ENCODE peak calls at places on chromosomes 4 and X, in six cellular contexts. T, R, K, S, A and F are unnamed samples. For H3K27me3, the result is how much of the 10 kb centered on the place peaks cover.

GRCh38 chr4:86011117-86011516 is 348.7 kb downstream of the MAPK10 start:
- DNase-seq in T (no peak), R (no peak), K (no peak), S (no peak), A (peak), F (peak)

GRCh38 chr4:20773144-20773997 is 73.1 kb downstream of the PACRGL start:
- DNase-seq in T (peak), R (peak), K (peak), S (no peak), A (peak), F (peak)

GRCh38 chr4:61468091-61468720 is 268.1 kb downstream of the ADGRL3 start:
- DNase-seq in T (no peak), R (no peak), K (no peak), S (no peak), A (no peak), F (no peak)

GRCh38 chrX:141839856-141840255 is 1.7 kb downstream of the MAGEC3 start:
- DNase-seq in T (no peak), R (no peak), K (no peak), S (no peak), A (no peak), F (no peak)

GRCh38 chrX:56574861-56575260 is 11.4 kb downstream of the UBQLN2 start:
- DNase-seq in T (no peak), R (no peak), K (no peak), S (no peak), A (no peak), F (no peak)

GRCh38 chrX:28586291-28586690 is 955 bp upstream of the IL1RAPL1 start:
- DNase-seq in T (peak), R (no peak), K (peak), S (no peak), A (no peak), F (no peak)

GRCh38 chrX:52363247-52363883 is 5.5 kb upstream of the XAGE2 start:
- DNase-seq in T (peak), R (no peak), K (no peak), S (no peak), A (no peak), F (no peak)

GRCh38 chrX:12390301-12390700 is 252.0 kb downstream of the FRMPD4 start:
- DNase-seq in T (no peak), R (no peak), K (no peak), S (no peak), A (no peak), F (no peak)

GRCh38 chrX:21940356-21940829 is at the start of gene SMS:
- DNase-seq in T (peak), R (peak), K (peak), S (peak), A (peak), F (peak)

GRCh38 chr4:185039508-185040273 is 21.4 kb downstream of the HELT start:
- DNase-seq in T (peak), R (no peak), K (peak), S (peak), A (peak), F (peak)

GRCh38 chrX:120302434-120302833 is 8.8 kb downstream of the TMEM255A start:
- DNase-seq in T (peak), R (peak), K (no peak), S (peak), A (no peak), F (no peak)

GRCh38 chrX:68848189-68848940 is 19.5 kb downstream of the EFNB1 start:
- DNase-seq in T (no peak), R (no peak), K (no peak), S (no peak), A (no peak), F (no peak)

GRCh38 chr4:19134685-19135084 is 1113.1 kb upstream of the LCORL start:
- DNase-seq in T (no peak), R (no peak), K (no peak), S (no peak), A (no peak), F (no peak)

GRCh38 chr4:130233377-130234047 is 1137.6 kb downstream of the C4orf33 start:
- DNase-seq in T (no peak), R (no peak), K (no peak), S (no peak), A (no peak), F (no peak)

GRCh38 chr4:185210102-185210981 is 944 bp downstream of the SNX25 start:
- DNase-seq in T (peak), R (no peak), K (peak), S (peak), A (peak), F (peak)

GRCh38 chrX:134571831-134572230 is 86.4 kb downstream of the PLAC1 start:
- DNase-seq in T (no peak), R (no peak), K (no peak), S (no peak), A (no peak), F (no peak)

GRCh38 chr4:15907430-15907829 is 31.1 kb downstream of the FGFBP1 start:
- DNase-seq in T (no peak), R (no peak), K (no peak), S (no peak), A (no peak), F (no peak)

GRCh38 chr4:94763005-94763404 is 5.2 kb downstream of the BMPR1B start:
- DNase-seq in T (no peak), R (no peak), K (no peak), S (no peak), A (no peak), F (no peak)

GRCh38 chrX:55759478-55759877 is 41.9 kb downstream of the RRAGB start:
- DNase-seq in T (no peak), R (no peak), K (no peak), S (no peak), A (no peak), F (no peak)

GRCh38 chrX:119753001-119753400 is 5.4 kb upstream of the SOWAHD start:
- DNase-seq in T (no peak), R (no peak), K (no peak), S (no peak), A (no peak), F (no peak)

GRCh38 chrX:56310581-56310980 is 78.4 kb downstream of the KLF8 start:
- DNase-seq in T (no peak), R (no peak), K (no peak), S (no peak), A (no peak), F (no peak)

GRCh38 chr4:152458801-152459302 is 77.0 kb downstream of the FBXW7 start:
- DNase-seq in T (no peak), R (no peak), K (no peak), S (no peak), A (no peak), F (no peak)

GRCh38 chr4:81519428-81519775 is 47.7 kb upstream of the RASGEF1B start:
- DNase-seq in T (no peak), R (no peak), K (no peak), S (no peak), A (no peak), F (no peak)

GRCh38 chr4:119300388-119301131 is 21.4 kb downstream of the FABP2 start:
- DNase-seq in T (peak), R (peak), K (peak), S (peak), A (peak), F (peak)

GRCh38 chr4:24089831-24090531 is 200.1 kb upstream of the PPARGC1A start:
- DNase-seq in T (no peak), R (no peak), K (no peak), S (no peak), A (no peak), F (peak)

DNA sequence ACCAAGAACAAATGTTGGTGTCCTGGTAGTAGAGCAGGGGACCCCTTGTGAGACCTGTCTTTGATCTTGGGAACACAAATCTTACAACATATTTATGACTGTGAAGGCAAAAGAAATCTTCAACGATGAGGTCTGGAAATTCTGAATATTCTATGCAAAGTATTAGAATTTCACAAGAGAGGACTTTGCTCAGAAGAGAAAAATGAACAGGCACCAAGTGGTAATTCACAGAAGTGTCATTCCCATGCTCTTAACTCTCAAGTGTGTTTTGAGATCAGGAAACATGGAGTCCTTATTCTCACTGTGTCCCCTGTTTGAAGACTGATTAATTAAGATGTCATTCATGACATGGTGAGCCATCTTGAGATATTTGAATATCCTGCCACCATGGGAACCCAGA is 52.5 kb downstream of the COQ2 start:
- DNase-seq in T (no peak), R (no peak), K (no peak), S (no peak), A (no peak), F (no peak)
- H3K4me3 ChIP-seq in T (no peak), R (no peak), K (no peak), S (no peak), A (no peak), F (no peak)

DNA sequence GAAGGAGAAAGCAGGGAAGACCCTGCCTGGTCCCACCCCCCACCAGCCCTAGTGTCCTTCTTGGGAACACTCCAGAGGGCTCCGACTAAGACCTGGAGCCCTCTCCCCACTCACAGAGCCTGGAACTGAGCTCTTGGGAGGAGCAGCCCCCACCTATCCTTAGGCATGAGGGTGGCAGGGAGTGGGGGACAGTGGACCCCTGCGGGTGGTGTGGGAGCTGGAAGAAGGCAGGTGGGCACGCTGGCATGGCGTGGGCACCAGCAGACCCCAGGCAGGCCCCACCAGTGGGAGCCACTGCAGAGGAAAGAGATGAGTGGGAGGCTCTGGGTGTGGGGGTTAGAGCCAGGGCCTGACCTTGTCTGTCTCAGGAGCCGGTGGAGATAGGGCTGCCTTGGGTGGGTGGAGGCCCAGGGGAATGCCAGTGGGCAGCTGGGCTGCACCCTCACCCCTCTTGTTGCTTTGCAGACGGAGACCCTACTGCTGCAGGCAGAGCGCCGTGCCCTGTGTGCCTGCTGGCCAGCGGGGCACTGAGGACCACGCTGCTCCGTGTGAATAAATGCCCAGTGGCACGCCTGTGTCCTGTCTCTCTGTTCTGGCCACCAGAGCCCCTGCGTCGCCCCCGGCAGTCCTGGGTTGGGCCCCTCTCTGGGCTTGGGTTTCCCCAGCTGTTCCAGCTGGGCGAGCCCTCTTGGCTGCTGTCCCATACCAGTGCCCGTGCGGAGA is 15.6 kb upstream of the NAT8L start:
- DNase-seq in T (no peak), R (no peak), K (no peak), S (no peak), A (no peak), F (no peak)
- H3K27me3 ChIP-seq in T (under half), R (half or more), K (under half), S (under half), A (half or more), F (under half)

DNA sequence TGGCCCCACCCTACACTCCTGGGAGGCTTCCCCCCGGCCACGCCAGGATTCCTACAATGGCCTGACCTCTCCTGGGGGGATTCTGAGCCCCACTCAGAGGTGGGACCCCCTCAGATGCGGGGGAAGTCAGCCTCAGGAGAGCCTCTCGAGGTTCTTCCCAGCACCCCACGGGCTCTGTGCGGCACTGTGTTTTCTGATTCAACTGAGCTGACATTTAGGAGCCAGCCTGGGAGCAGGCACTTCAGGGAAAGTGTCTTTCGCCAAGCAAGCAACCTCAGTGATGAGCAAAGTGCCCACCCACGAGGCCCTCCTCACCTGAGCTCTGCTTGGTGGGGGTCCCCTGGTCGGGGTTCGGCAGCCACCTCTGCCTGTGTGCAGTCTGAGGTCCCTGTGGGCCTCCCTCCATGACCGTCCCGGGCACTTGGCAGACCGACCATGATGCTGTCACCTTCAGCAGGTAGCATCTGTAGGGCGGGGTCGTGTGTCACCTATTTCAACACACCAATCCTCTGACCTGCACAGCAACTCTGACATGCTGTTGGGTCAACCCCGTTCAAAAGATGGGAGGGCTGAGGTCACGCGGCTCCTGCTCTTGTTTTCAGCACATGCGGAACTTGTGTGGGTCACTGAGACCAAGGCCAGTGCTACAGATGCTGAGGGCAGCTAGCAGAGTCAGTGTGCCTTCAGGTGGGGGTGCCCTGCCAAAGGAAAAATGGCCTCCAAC is 46.2 kb downstream of the ADRA2C start:
- DNase-seq in T (no peak), R (no peak), K (no peak), S (no peak), A (no peak), F (no peak)
- H3K4me3 ChIP-seq in T (no peak), R (no peak), K (no peak), S (no peak), A (no peak), F (no peak)

GRCh38 chr4:173511787-173512361 is 18.2 kb downstream of the HAND2 start:
- DNase-seq in T (no peak), R (no peak), K (no peak), S (no peak), A (no peak), F (no peak)
- H3K27me3 ChIP-seq in T (half or more), R (half or more), K (under half), S (under half), A (under half), F (under half)

DNA sequence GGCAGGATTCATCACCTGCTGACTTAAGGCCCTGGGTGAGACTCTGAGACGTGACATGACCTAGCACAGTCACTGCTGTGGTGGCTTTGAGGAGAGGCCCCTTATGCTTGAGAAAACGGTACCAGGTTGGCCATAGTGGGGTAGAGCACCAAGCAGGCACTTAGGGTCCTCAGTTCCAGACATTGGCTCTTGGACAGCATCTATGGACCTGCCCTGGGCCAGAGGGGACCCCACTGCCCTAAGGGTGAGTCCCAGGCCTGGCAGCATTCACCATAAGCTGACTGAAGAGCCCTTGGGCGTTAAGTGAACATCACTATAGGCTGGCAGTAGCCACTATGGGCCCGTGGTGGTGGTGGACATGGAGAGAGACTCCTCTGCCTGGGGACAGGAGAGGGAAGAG is 78.7 kb downstream of the FNIP2 start:
- DNase-seq in T (no peak), R (no peak), K (no peak), S (no peak), A (no peak), F (no peak)
- H3K4me3 ChIP-seq in T (no peak), R (no peak), K (no peak), S (no peak), A (no peak), F (no peak)

GRCh38 chr4:12724520-12724919 is 759.6 kb downstream of the RAB28 start:
- DNase-seq in T (peak), R (no peak), K (no peak), S (no peak), A (no peak), F (no peak)
- H3K27me3 ChIP-seq in T (under half), R (under half), K (under half), S (under half), A (under half), F (under half)

DNA sequence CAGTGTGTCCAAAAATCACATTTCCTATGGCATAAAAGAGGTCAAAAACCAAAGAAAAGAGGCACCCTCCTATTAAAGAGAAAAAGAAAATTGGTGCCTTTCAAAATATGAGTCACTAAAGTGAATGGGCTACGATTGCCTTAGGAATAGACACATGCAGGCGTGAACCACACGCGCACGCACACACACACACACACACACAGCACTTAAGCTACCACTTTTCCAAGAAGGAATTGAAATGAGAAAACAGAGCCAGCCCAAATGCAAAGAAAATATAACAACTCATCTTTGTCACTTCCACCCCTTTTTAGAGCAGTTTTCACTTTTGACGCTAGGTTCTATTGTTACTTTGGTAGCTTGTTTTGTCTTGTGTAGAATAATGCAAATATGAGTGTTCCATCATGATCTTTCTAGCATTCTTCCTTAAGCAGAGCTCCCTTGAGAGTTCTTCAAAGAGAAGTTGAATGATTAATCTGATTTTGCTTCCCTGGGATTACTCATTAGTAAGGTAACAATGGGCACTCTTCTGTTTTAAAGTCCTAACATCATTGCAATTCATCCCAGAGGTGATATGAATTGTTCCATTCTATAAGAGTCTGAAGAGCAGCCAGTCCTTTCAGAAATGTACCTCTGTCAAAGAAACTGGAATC is 239.2 kb upstream of the GNPDA2 start:
- DNase-seq in T (no peak), R (no peak), K (no peak), S (no peak), A (no peak), F (no peak)
- H3K4me3 ChIP-seq in T (no peak), R (no peak), K (no peak), S (no peak), A (no peak), F (no peak)

GRCh38 chr4:6198768-6199343 is 1.5 kb downstream of the JAKMIP1 start:
- DNase-seq in T (peak), R (no peak), K (no peak), S (no peak), A (peak), F (peak)

GRCh38 chr4:6196871-6197270 is 3.5 kb downstream of the JAKMIP1 start:
- DNase-seq in T (no peak), R (no peak), K (no peak), S (no peak), A (no peak), F (no peak)

GRCh38 chr4:6197433-6198174 is 2.7 kb downstream of the JAKMIP1 start:
- DNase-seq in T (no peak), R (no peak), K (no peak), S (no peak), A (peak), F (no peak)

GRCh38 chr4:6199344-6199921 is 916 bp downstream of the JAKMIP1 start:
- DNase-seq in T (peak), R (no peak), K (no peak), S (no peak), A (peak), F (no peak)

DNA sequence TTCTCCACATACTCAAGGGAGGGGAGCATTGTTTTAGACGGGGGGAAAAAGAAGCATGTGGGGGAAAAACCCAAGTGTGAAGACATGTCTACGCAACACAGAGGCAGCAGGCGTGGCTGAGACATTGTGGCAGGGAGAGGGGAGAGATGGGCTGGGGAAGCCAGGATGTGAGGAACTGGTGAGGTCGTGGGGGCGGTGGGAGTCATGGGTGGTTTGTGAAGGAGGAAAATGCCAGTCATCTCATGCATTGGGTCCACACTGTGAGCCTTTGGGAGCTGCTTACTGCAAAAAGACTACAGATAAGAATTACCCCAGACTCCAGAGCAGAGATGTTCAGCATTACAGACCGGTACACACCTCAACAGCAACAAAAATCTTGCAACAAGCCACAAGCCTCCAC is 2.1 kb downstream of the JAKMIP1 start:
- DNase-seq in T (no peak), R (no peak), K (no peak), S (no peak), A (peak), F (no peak)
- H3K27me3 ChIP-seq in T (under half), R (half or more), K (under half), S (under half), A (half or more), F (under half)